ENCODE peak calls at places on chromosomes 1 and 21, in four cellular contexts. One of them, this sample, is unnamed.

GRCh38 chr1:84377480-84378095 is 20.7 kb upstream of the DNASE2B start:
- DNase-seq in mucosa of descending colon: no peak
- DNase-seq in fibroblast of mammary gland: peak; percentile 87
- DNase-seq in type B pancreatic cell: no peak
- DNase-seq in this sample: no peak

GRCh38 chr1:44236873-44237272 is 23.6 kb downstream of the DMAP1 start:
- DNase-seq in mucosa of descending colon: no peak
- DNase-seq in type B pancreatic cell: no peak
- DNase-seq in fibroblast of mammary gland: no peak
- DNase-seq in this sample: no peak

GRCh38 chr1:228902781-228903572 is 167.7 kb downstream of the RHOU start:
- DNase-seq in type B pancreatic cell: no peak
- DNase-seq in fibroblast of mammary gland: peak; percentile 99
- DNase-seq in mucosa of descending colon: peak; percentile 75
- DNase-seq in this sample: peak; percentile 64

GRCh38 chr1:228098323-228098931 is 4.7 kb downstream of the C1orf35 start:
- DNase-seq in fibroblast of mammary gland: no peak
- DNase-seq in type B pancreatic cell: no peak
- DNase-seq in mucosa of descending colon: no peak
- DNase-seq in this sample: no peak

GRCh38 chr1:42385283-42385682 is 4.7 kb downstream of the RIMKLA start:
- DNase-seq in fibroblast of mammary gland: peak; percentile 20
- DNase-seq in mucosa of descending colon: no peak
- DNase-seq in type B pancreatic cell: no peak
- DNase-seq in this sample: no peak

GRCh38 chr1:234955107-234955731 is 173.4 kb downstream of the TOMM20 start:
- DNase-seq in mucosa of descending colon: peak; percentile 76
- DNase-seq in type B pancreatic cell: peak; percentile 44
- DNase-seq in fibroblast of mammary gland: peak; percentile 81
- DNase-seq in this sample: no peak

GRCh38 chr1:9196129-9197040 is 38.2 kb upstream of the H6PD start:
- DNase-seq in fibroblast of mammary gland: peak; percentile 99
- DNase-seq in type B pancreatic cell: no peak
- DNase-seq in mucosa of descending colon: peak; percentile 59
- DNase-seq in this sample: peak; percentile 71

GRCh38 chr1:180231506-180232420 is 1.7 kb downstream of the LHX4 start:
- DNase-seq in fibroblast of mammary gland: peak; percentile 47
- DNase-seq in type B pancreatic cell: no peak
- DNase-seq in mucosa of descending colon: peak; percentile 49
- DNase-seq in this sample: no peak

GRCh38 chr1:26360051-26360806 is 6.3 kb upstream of the CRYBG2 start:
- DNase-seq in fibroblast of mammary gland: no peak
- DNase-seq in type B pancreatic cell: no peak
- DNase-seq in mucosa of descending colon: peak; percentile 75
- DNase-seq in this sample: no peak

GRCh38 chr1:30467101-30467500 is 256.3 kb downstream of the MATN1 start:
- DNase-seq in mucosa of descending colon: no peak
- DNase-seq in type B pancreatic cell: no peak
- DNase-seq in fibroblast of mammary gland: no peak
- DNase-seq in this sample: no peak

GRCh38 chr1:6888268-6888667 is 103.0 kb downstream of the CAMTA1 start:
- DNase-seq in fibroblast of mammary gland: no peak
- DNase-seq in type B pancreatic cell: no peak
- DNase-seq in mucosa of descending colon: no peak
- DNase-seq in this sample: no peak

GRCh38 chr21:45948576-45949141 is 32.9 kb upstream of the COL6A1 start:
- DNase-seq in mucosa of descending colon: no peak
- DNase-seq in fibroblast of mammary gland: peak; percentile 33
- DNase-seq in type B pancreatic cell: no peak
- DNase-seq in this sample: no peak

GRCh38 chr1:9376886-9377333 is 84.2 kb downstream of the SPSB1 start:
- DNase-seq in mucosa of descending colon: no peak
- DNase-seq in fibroblast of mammary gland: peak; percentile 80
- DNase-seq in type B pancreatic cell: no peak
- DNase-seq in this sample: no peak

GRCh38 chr1:231357831-231358354 is 19.8 kb downstream of the SPRTN start:
- DNase-seq in type B pancreatic cell: no peak
- DNase-seq in mucosa of descending colon: no peak
- DNase-seq in fibroblast of mammary gland: peak; percentile 88
- DNase-seq in this sample: no peak

GRCh38 chr1:89938171-89939055 is 56.5 kb upstream of the ZNF326 start:
- DNase-seq in type B pancreatic cell: no peak
- DNase-seq in fibroblast of mammary gland: peak; percentile 29
- DNase-seq in mucosa of descending colon: no peak
- DNase-seq in this sample: no peak

GRCh38 chr1:208855403-208855802 is 611.2 kb upstream of the PLXNA2 start:
- DNase-seq in fibroblast of mammary gland: no peak
- DNase-seq in mucosa of descending colon: no peak
- DNase-seq in type B pancreatic cell: no peak
- DNase-seq in this sample: no peak

GRCh38 chr1:39034114-39034654 is 8.0 kb downstream of the NDUFS5 start:
- DNase-seq in type B pancreatic cell: no peak
- DNase-seq in mucosa of descending colon: no peak
- DNase-seq in fibroblast of mammary gland: no peak
- DNase-seq in this sample: no peak

GRCh38 chr1:82013702-82014101 is 213.0 kb downstream of the ADGRL2 start:
- DNase-seq in type B pancreatic cell: no peak
- DNase-seq in mucosa of descending colon: no peak
- DNase-seq in fibroblast of mammary gland: no peak
- DNase-seq in this sample: no peak
- TF ChIP-seq CTCF in type B pancreatic cell: peak; percentile 50
- TF ChIP-seq CTCF in mucosa of descending colon: no peak
- TF ChIP-seq CTCF in fibroblast of mammary gland: peak; percentile 7
- TF ChIP-seq CTCF in this sample: no peak

DNA sequence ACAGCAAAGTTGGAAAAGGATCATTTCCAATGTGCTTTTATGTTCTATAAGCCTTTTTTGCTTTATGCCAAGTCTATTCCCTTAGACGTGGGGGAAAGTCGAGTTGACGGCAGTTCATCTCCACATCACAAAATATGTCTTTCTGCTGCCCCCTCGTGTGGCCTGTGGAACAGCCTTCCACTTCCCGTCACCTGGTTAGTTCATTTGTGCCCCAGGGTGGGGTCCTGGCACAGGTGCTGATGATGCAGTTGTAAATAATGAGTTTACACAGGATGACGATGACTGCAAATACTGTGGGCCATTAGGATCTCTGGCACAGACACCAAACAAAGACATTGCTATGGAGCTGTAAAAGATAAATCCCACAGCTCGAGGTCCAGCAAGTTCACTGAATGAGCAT is 10.0 kb upstream of the OTUD3 start:
- DNase-seq in fibroblast of mammary gland: no peak
- DNase-seq in type B pancreatic cell: no peak
- DNase-seq in mucosa of descending colon: peak; percentile 86
- DNase-seq in this sample: no peak
- TF ChIP-seq CTCF in fibroblast of mammary gland: peak; percentile 3
- TF ChIP-seq CTCF in type B pancreatic cell: no peak
- TF ChIP-seq CTCF in mucosa of descending colon: no peak
- TF ChIP-seq CTCF in this sample: no peak

DNA sequence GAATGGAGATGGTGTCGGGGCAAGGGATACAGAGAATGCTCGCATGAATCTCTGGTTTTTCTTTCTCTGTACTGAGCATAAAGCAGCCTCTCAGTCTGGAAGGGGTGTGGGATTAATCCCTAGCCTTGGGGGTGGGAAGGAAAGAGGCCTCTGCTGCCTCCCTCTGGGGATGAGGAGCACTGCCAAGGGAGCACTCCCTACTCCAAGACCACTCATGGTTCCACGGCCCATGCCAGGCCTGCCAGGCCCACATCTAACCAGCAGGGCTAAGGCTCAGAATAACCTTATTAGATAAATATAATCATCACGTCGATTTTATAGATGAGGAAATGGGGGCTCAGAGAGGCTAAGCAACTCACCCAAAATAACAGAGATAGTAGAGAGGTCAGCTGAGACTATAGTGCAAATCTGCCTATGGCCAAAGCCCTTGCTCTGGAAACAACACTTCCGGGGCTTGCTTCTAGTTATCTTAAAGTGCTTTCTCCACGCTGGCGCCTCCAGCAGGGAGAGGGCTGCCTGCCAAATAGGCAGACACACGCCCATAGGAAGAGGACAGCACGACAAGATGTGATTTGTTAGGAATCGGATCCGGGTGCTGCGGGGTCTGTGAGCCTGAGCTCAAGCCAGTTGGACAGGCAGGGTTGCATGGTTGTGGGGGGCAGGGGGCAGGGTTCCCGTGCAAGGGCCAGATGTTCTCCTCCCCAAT is 522 bp downstream of the TEX35 start:
- DNase-seq in type B pancreatic cell: no peak
- DNase-seq in fibroblast of mammary gland: peak; percentile 20
- DNase-seq in mucosa of descending colon: peak; percentile 58
- DNase-seq in this sample: no peak
- TF ChIP-seq CTCF in type B pancreatic cell: peak; percentile 32
- TF ChIP-seq CTCF in fibroblast of mammary gland: peak; percentile 19
- TF ChIP-seq CTCF in mucosa of descending colon: no peak
- TF ChIP-seq CTCF in this sample: no peak

GRCh38 chr1:151047925-151048644 is 534 bp downstream of the C1orf56 start:
- DNase-seq in fibroblast of mammary gland: peak; percentile 65
- DNase-seq in type B pancreatic cell: peak; percentile 77
- DNase-seq in mucosa of descending colon: peak; percentile 79
- DNase-seq in this sample: peak; percentile 45
- TF ChIP-seq CTCF in fibroblast of mammary gland: peak; percentile 51
- TF ChIP-seq CTCF in type B pancreatic cell: peak; percentile 75
- TF ChIP-seq CTCF in mucosa of descending colon: peak; percentile 10
- TF ChIP-seq CTCF in this sample: peak; percentile 62